ENCODE peak calls at places on chromosomes 4 and X, in seven cellular contexts. P is brain microvascular endothelial cell; N is psoas muscle; S is smooth muscle cell of the brain vasculature; R is chondrocyte; O is activated CD4-positive, alpha-beta T cell treated with anti-CD3 and anti-CD28 coated beads for 4 hours; X is esophagus muscularis mucosa. W is an unnamed sample.

GRCh38 chrX:9466115-9466495 is 1.2 kb downstream of the TBL1X start:
- DNase-seq in P (no peak), N (peak), S (no peak), R (no peak), O (no peak), X (no peak), W (peak)

GRCh38 chr4:61505773-61506640 is 305.9 kb downstream of the ADGRL3 start:
- DNase-seq in P (no peak), N (no peak), S (no peak), R (no peak), O (no peak), X (no peak), W (no peak)

GRCh38 chr4:139092271-139092670 is 76.7 kb downstream of the NOCT start:
- DNase-seq in P (no peak), N (no peak), S (no peak), R (no peak), O (no peak), X (no peak), W (no peak)

GRCh38 chr4:101101072-101101471 is 246.3 kb downstream of the PPP3CA start:
- DNase-seq in P (no peak), N (no peak), S (no peak), R (no peak), O (no peak), X (no peak), W (no peak)

GRCh38 chr4:76326515-76326914 is 20.0 kb downstream of the STBD1 start:
- DNase-seq in P (no peak), N (no peak), S (no peak), R (no peak), O (no peak), X (no peak), W (no peak)

GRCh38 chr4:138182838-138183426 is 59.2 kb downstream of the SLC7A11 start:
- DNase-seq in P (peak), N (no peak), S (peak), R (no peak), O (no peak), X (no peak), W (no peak)

GRCh38 chr4:8641931-8642650 is 49.5 kb downstream of the CPZ start:
- DNase-seq in P (no peak), N (no peak), S (no peak), R (peak), O (no peak), X (no peak), W (peak)

GRCh38 chr4:100881283-100881682 is 363.5 kb upstream of the EMCN start:
- DNase-seq in P (no peak), N (no peak), S (no peak), R (no peak), O (no peak), X (no peak), W (no peak)

GRCh38 chr4:121256346-121256745 is 92.2 kb upstream of the TNIP3 start:
- DNase-seq in P (peak), N (no peak), S (peak), R (no peak), O (peak), X (no peak), W (no peak)